ENCODE peak calls at places on chromosomes 2 and 18, in nine cellular contexts. S is GOT3; C is GM10248; K is stimulated activated CD8-positive, alpha-beta memory T cell treated with anti-CD3 and anti-CD28 coated beads, Interleukin-7, amount 100 ng/mL, for 1 hour; X is breast epithelium; L is activated CD8-positive, alpha-beta T cell treated with anti-CD3 and anti-CD28 coated beads for 36 hours; J is C1 segment of cervical spinal cord; P is posterior cingulate gyrus; Z is choroid plexus epithelial cell. T is an unnamed sample.

GRCh38 chr18:60987963-60988362 is 345.3 kb upstream of the CDH20 start:
- DNase-seq in S (no peak), C (no peak), K (no peak), X (no peak), L (no peak), J (no peak), P (no peak), Z (peak), T (no peak)

GRCh38 chr2:137231616-137232015 is 466.3 kb downstream of the THSD7B start:
- DNase-seq in S (no peak), C (no peak), K (no peak), X (no peak), L (no peak), J (no peak), P (no peak), Z (no peak), T (no peak)

GRCh38 chr18:31998880-31999279 is 19.7 kb upstream of the RNF125 start:
- DNase-seq in S (no peak), C (no peak), K (no peak), X (no peak), L (no peak), J (no peak), P (no peak), Z (no peak), T (no peak)

GRCh38 chr2:219124379-219125110 is 36.1 kb downstream of the NHEJ1 start:
- DNase-seq in S (no peak), C (no peak), K (no peak), X (no peak), L (peak), J (no peak), P (no peak), Z (peak), T (no peak)

GRCh38 chr2:193467276-193467987 is 1272.7 kb upstream of the TMEFF2 start:
- DNase-seq in S (no peak), C (no peak), K (no peak), X (no peak), L (no peak), J (no peak), P (no peak), Z (no peak), T (no peak)

GRCh38 chr2:172119089-172119488 is 16.4 kb upstream of the DLX2 start:
- DNase-seq in S (no peak), C (no peak), K (no peak), X (no peak), L (no peak), J (no peak), P (no peak), Z (peak), T (no peak)

GRCh38 chr2:127891806-127892205 is 6.0 kb upstream of the AMMECR1L start:
- DNase-seq in S (no peak), C (no peak), K (no peak), X (no peak), L (no peak), J (no peak), P (no peak), Z (peak), T (no peak)

GRCh38 chr2:59804662-59805258 is 748.7 kb downstream of the BCL11A start:
- DNase-seq in S (no peak), C (no peak), K (no peak), X (no peak), L (no peak), J (no peak), P (no peak), Z (no peak), T (no peak)

GRCh38 chr2:95730813-95731212 is 139.0 kb downstream of the TRIM43 start:
- DNase-seq in S (no peak), C (no peak), K (no peak), X (no peak), L (no peak), J (no peak), P (no peak), Z (peak), T (no peak)

GRCh38 chr18:39186008-39186407 is 1620.4 kb upstream of the CELF4 start:
- DNase-seq in S (no peak), C (no peak), K (no peak), X (no peak), L (no peak), J (no peak), P (no peak), Z (no peak), T (no peak)

GRCh38 chr2:44939074-44940052 is 2.1 kb upstream of the SIX3 start:
- DNase-seq in S (no peak), C (no peak), K (no peak), X (no peak), L (no peak), J (no peak), P (no peak), Z (no peak), T (no peak)

GRCh38 chr2:158518083-158518482 is 61.3 kb downstream of the PKP4 start:
- DNase-seq in S (no peak), C (no peak), K (no peak), X (no peak), L (no peak), J (no peak), P (no peak), Z (peak), T (no peak)

GRCh38 chr18:7221424-7222155 is 9.3 kb upstream of the LRRC30 start:
- DNase-seq in S (no peak), C (no peak), K (no peak), X (no peak), L (peak), J (no peak), P (no peak), Z (peak), T (no peak)

GRCh38 chr2:105744091-105744908 is 412 bp upstream of the NCK2 start:
- DNase-seq in S (no peak), C (peak), K (peak), X (peak), L (peak), J (peak), P (peak), Z (peak), T (no peak)

GRCh38 chr2:136056077-136056688 is 61.8 kb downstream of the CXCR4 start:
- DNase-seq in S (no peak), C (no peak), K (no peak), X (no peak), L (peak), J (no peak), P (no peak), Z (no peak), T (no peak)

GRCh38 chr2:105517814-105518705 is 119.2 kb upstream of the FHL2 start:
- DNase-seq in S (no peak), C (no peak), K (no peak), X (no peak), L (no peak), J (no peak), P (peak), Z (peak), T (peak)

GRCh38 chr2:1282552-1282951 is 130.7 kb upstream of the TPO start:
- DNase-seq in S (no peak), C (no peak), K (no peak), X (no peak), L (no peak), J (no peak), P (no peak), Z (no peak), T (no peak)

GRCh38 chr2:65416945-65417344 is 15.5 kb downstream of the SPRED2 start:
- DNase-seq in S (no peak), C (no peak), K (no peak), X (no peak), L (peak), J (no peak), P (no peak), Z (no peak), T (no peak)

GRCh38 chr2:168029071-168029470 is 218.3 kb downstream of the STK39 start:
- DNase-seq in S (no peak), C (no peak), K (no peak), X (no peak), L (no peak), J (no peak), P (no peak), Z (peak), T (no peak)

GRCh38 chr2:120243875-120244553 is 8.6 kb upstream of the RALB start:
- DNase-seq in S (no peak), C (no peak), K (no peak), X (no peak), L (no peak), J (no peak), P (no peak), Z (no peak), T (no peak)